ENCODE peak calls at places on chromosomes 6 and 20, in five cellular contexts. W is heart right ventricle, L is esophagus squamous epithelium, D is heart left ventricle, H is upper lobe of left lung. Z is an unnamed sample. For H3K27me3 and H3K9me3, the result is how much of the 10 kb centered on the place peaks cover.

GRCh38 chr6:82818727-82819126 is 246.9 kb downstream of the UBE3D start:
- DNase-seq in W (no peak), L (no peak), D (no peak), H (no peak), Z (no peak)

GRCh38 chr20:62485062-62485700 is 9.4 kb upstream of the GATA5 start:
- DNase-seq in W (peak), L (no peak), D (no peak), H (no peak), Z (no peak)

GRCh38 chr6:53770690-53771320 is 24.0 kb upstream of the LRRC1 start:
- DNase-seq in W (no peak), L (no peak), D (no peak), H (no peak), Z (no peak)

GRCh38 chr20:17595846-17596245 is 26.0 kb downstream of the DSTN start:
- DNase-seq in W (no peak), L (no peak), D (no peak), H (no peak), Z (no peak)

GRCh38 chr6:134198093-134198492 is 119.8 kb downstream of the SGK1 start:
- DNase-seq in W (no peak), L (no peak), D (no peak), H (no peak), Z (no peak)

GRCh38 chr6:118372413-118372812 is 175.7 kb upstream of the PLN start:
- DNase-seq in W (peak), L (no peak), D (peak), H (no peak), Z (no peak)

GRCh38 chr6:56101141-56101553 is 146.2 kb downstream of the COL21A1 start:
- DNase-seq in W (no peak), L (no peak), D (no peak), H (peak), Z (peak)

GRCh38 chr6:35474978-35475570 is 6.9 kb downstream of the RPL10A start:
- DNase-seq in W (no peak), L (no peak), D (no peak), H (no peak), Z (no peak)

GRCh38 chr20:45617591-45617990 is 11.9 kb upstream of the WFDC10A start:
- DNase-seq in W (no peak), L (no peak), D (no peak), H (no peak), Z (no peak)

GRCh38 chr6:15363523-15364400 is 117.9 kb downstream of the JARID2 start:
- DNase-seq in W (no peak), L (no peak), D (no peak), H (no peak), Z (no peak)

GRCh38 chr6:105346052-105346451 is 56.8 kb downstream of the PREP start:
- DNase-seq in W (no peak), L (no peak), D (no peak), H (no peak), Z (peak)

GRCh38 chr20:4046926-4047325 is 31.6 kb upstream of the RNF24 start:
- DNase-seq in W (no peak), L (no peak), D (no peak), H (no peak), Z (no peak)

GRCh38 chr6:89082439-89082838 is 1.9 kb downstream of the PNRC1 start:
- DNase-seq in W (no peak), L (no peak), D (no peak), H (no peak), Z (peak)

GRCh38 chr6:76984572-76984971 is 478.7 kb downstream of the HTR1B start:
- DNase-seq in W (no peak), L (no peak), D (no peak), H (no peak), Z (no peak)

GRCh38 chr6:144139817-144140216 is 10.5 kb upstream of the STX11 start:
- DNase-seq in W (no peak), L (no peak), D (no peak), H (no peak), Z (no peak)

GRCh38 chr6:5093231-5094015 is 8.3 kb downstream of the PPP1R3G start:
- DNase-seq in W (peak), L (no peak), D (peak), H (no peak), Z (no peak)

GRCh38 chr6:87730310-87730709 is 28.3 kb upstream of the AKIRIN2 start:
- DNase-seq in W (peak), L (no peak), D (peak), H (peak), Z (no peak)

GRCh38 chr6:150685860-150686259 is 86.2 kb downstream of the PLEKHG1 start:
- DNase-seq in W (no peak), L (no peak), D (no peak), H (peak), Z (no peak)

GRCh38 chr6:26088344-26088743 is 1.1 kb downstream of the HFE start:
- DNase-seq in W (no peak), L (no peak), D (no peak), H (no peak), Z (peak)

GRCh38 chr6:127090051-127090450 is 28.4 kb upstream of the RSPO3 start:
- DNase-seq in W (no peak), L (no peak), D (no peak), H (no peak), Z (no peak)

GRCh38 chr20:4366076-4366475 is 350.7 kb upstream of the RNF24 start:
- DNase-seq in W (no peak), L (no peak), D (no peak), H (no peak), Z (no peak)

GRCh38 chr6:98486052-98486451 is 348.3 kb upstream of the POU3F2 start:
- DNase-seq in W (no peak), L (no peak), D (no peak), H (no peak), Z (no peak)

GRCh38 chr6:16331328-16332174 is 93.2 kb downstream of the GMPR start:
- DNase-seq in W (peak), L (no peak), D (peak), H (peak), Z (peak)

GRCh38 chr20:25643735-25644134 is 19.9 kb upstream of the NANP start:
- DNase-seq in W (no peak), L (no peak), D (no peak), H (no peak), Z (no peak)

GRCh38 chr6:16637635-16638034 is 123.6 kb downstream of the ATXN1 start:
- DNase-seq in W (no peak), L (no peak), D (no peak), H (no peak), Z (no peak)

GRCh38 chr20:46118481-46119020 is 437 bp downstream of the CD40 start:
- DNase-seq in W (peak), L (no peak), D (peak), H (peak), Z (no peak)

GRCh38 chr6:101845172-101845571 is 451.7 kb downstream of the GRIK2 start:
- DNase-seq in W (no peak), L (no peak), D (no peak), H (no peak), Z (no peak)

GRCh38 chr6:35024601-35025054 is 116.5 kb downstream of the TCP11 start:
- DNase-seq in W (peak), L (no peak), D (peak), H (peak), Z (peak)

GRCh38 chr20:1415667-1416468 is 23.0 kb upstream of the FKBP1A start:
- DNase-seq in W (no peak), L (no peak), D (no peak), H (peak), Z (peak)

GRCh38 chr20:38432292-38432691 is 2.8 kb downstream of the SNHG17 start:
- DNase-seq in W (no peak), L (no peak), D (no peak), H (no peak), Z (no peak)

GRCh38 chr20:49415005-49415663 is 67.3 kb downstream of the KCNB1 start:
- DNase-seq in W (no peak), L (no peak), D (no peak), H (no peak), Z (no peak)
- H3K27me3 ChIP-seq in W (under half), L (under half), D (under half), H (under half), Z (under half)

GRCh38 chr6:32622545-32623401 is 14.4 kb upstream of the HLA-DQA1 start:
- DNase-seq in W (no peak), L (no peak), D (no peak), H (peak), Z (no peak)
- H3K27ac ChIP-seq in W (no peak), L (peak), D (no peak), H (peak), Z (no peak)

DNA sequence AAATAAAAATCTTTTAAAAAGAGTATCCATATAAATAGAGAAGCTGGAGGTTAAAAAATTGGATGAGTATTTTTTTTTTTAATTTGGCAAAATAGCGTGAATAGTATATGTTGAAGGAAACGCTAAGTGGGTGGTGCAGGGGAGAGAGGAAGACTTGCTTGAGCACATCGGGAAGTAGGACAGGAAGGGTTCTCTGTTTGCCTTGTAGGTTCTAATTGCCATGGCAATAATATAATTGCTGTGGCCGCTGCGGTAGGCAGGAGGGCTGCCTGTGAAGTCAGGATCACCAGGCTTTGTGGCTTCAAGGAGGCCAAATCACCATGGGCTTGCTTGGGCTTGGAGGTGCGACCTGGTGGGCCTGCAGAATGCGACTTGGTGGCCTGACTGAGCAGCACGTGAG is 35.1 kb downstream of the IGF2R start:
- DNase-seq in W (no peak), L (no peak), D (no peak), H (no peak), Z (no peak)
- H3K9me3 ChIP-seq in W (under half), L (under half), D (under half), H (under half), Z (under half)

GRCh38 chr20:57062241-57062640 is 204.2 kb downstream of the BMP7 start:
- DNase-seq in W (no peak), L (no peak), D (no peak), H (peak), Z (no peak)
- H3K27me3 ChIP-seq in W (under half), L (under half), D (under half), H (under half), Z (under half)

GRCh38 chr6:122651031-122651430 is 40.8 kb downstream of the PKIB start:
- DNase-seq in W (no peak), L (no peak), D (no peak), H (no peak), Z (no peak)

GRCh38 chr6:122651604-122652003 is 41.4 kb downstream of the PKIB start:
- DNase-seq in W (no peak), L (no peak), D (no peak), H (no peak), Z (no peak)

GRCh38 chr6:122653094-122653493 is 42.9 kb downstream of the PKIB start:
- DNase-seq in W (no peak), L (no peak), D (no peak), H (no peak), Z (no peak)

GRCh38 chr6:122652431-122652830 is 42.2 kb downstream of the PKIB start:
- DNase-seq in W (no peak), L (no peak), D (no peak), H (no peak), Z (no peak)

GRCh38 chr6:122654016-122654415 is 43.8 kb downstream of the PKIB start:
- DNase-seq in W (no peak), L (no peak), D (no peak), H (no peak), Z (no peak)
- H3K27ac ChIP-seq in W (no peak), L (no peak), D (no peak), H (no peak), Z (no peak)

GRCh38 chr20:43909211-43909610 is 5.4 kb upstream of the TOX2 start:
- DNase-seq in W (no peak), L (no peak), D (no peak), H (no peak), Z (no peak)

GRCh38 chr20:43911066-43911465 is 3.6 kb upstream of the TOX2 start:
- DNase-seq in W (no peak), L (no peak), D (no peak), H (no peak), Z (peak)

GRCh38 chr20:43906505-43907034 is 8.1 kb upstream of the TOX2 start:
- DNase-seq in W (no peak), L (no peak), D (no peak), H (no peak), Z (no peak)

GRCh38 chr20:43910564-43910963 is 4.1 kb upstream of the TOX2 start:
- DNase-seq in W (no peak), L (no peak), D (no peak), H (no peak), Z (no peak)

DNA sequence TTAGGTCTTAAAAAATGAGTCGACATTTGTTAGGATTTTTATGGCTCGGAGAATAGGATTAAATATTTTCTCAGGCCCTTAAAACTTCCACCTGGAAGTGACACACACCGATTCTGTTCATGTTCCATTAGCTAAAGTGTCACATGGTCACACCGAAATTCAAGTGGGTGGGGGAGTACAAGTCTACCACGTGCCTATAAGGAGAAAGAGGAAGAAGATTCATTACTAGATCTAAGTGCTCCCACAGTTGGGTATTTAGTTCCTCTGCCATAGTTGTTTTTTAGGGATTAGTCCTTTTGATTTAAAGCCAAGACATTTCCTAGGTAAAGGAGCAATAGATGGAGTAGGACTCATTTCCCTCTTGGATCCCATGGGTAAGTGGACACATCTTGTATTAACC is 4.9 kb upstream of the TOX2 start:
- DNase-seq in W (no peak), L (no peak), D (no peak), H (no peak), Z (no peak)
- H3K9me3 ChIP-seq in W (under half), L (under half), D (under half), H (under half), Z (under half)

GRCh38 chr20:36299459-36299858 is 6.7 kb upstream of the DLGAP4 start:
- DNase-seq in W (no peak), L (no peak), D (no peak), H (no peak), Z (no peak)

GRCh38 chr20:36298795-36299339 is 7.3 kb upstream of the DLGAP4 start:
- DNase-seq in W (no peak), L (no peak), D (no peak), H (no peak), Z (no peak)

GRCh38 chr20:36301359-36302119 is 4.6 kb upstream of the DLGAP4 start:
- DNase-seq in W (no peak), L (no peak), D (no peak), H (no peak), Z (peak)

GRCh38 chr20:36298061-36298460 is 8.1 kb upstream of the DLGAP4 start:
- DNase-seq in W (no peak), L (no peak), D (no peak), H (no peak), Z (peak)

DNA sequence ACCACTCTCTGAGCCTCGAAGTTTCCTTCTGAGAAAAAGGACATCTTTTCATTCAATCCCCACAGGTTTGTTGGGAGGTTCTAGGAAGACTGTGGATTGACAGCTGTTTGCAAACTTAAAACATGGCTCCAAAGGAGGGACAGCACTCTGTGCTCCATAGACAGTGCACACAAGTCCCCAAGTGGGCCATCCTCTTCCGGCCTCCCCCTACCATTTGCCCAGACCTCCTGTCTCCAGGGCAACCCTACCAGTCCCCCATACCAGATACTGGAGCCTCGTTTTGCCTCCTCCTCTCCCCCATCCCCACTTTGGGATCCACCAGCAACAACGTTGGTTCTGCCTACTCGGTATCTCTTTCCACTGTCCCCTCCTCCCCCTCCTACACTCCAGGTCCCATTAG is 8.5 kb upstream of the DLGAP4 start:
- DNase-seq in W (no peak), L (no peak), D (no peak), H (no peak), Z (peak)
- H3K27me3 ChIP-seq in W (half or more), L (under half), D (half or more), H (under half), Z (half or more)

DNA sequence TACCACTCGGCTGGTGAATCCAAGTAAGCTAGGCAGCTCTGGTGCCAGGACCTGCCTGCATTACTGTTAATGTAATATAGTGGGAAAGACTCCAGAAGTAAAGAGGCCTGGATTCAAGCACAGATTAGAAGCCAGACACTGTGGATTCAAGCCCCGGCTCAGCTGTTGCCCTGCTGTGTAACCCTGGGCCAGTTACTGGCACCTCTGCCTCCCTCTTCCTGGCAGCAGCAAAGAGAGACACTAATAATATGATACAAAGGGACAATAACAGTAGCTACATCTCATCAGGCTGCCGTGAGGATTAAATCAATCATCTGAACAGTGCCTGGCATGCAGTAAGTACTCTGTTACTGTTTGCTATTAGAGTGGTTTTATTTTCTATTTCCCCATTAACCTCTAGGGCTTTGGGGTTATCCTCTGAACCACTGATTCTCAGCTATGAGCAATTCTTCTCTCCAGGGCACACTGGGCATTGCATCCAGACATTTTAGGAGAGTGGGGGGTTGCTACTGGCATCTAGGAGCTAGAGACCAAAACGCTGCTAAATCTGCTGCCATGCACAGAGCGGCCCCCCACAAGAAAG is 92.9 kb downstream of the ZMYND8 start:
- DNase-seq in W (no peak), L (no peak), D (no peak), H (no peak), Z (no peak)
- H3K27ac ChIP-seq in W (peak), L (peak), D (peak), H (no peak), Z (no peak)

GRCh38 chr6:110542311-110543024 is 66.1 kb upstream of the SLC22A16 start:
- DNase-seq in W (peak), L (no peak), D (peak), H (no peak), Z (no peak)

GRCh38 chr6:110541701-110542309 is 65.4 kb upstream of the SLC22A16 start:
- DNase-seq in W (no peak), L (no peak), D (no peak), H (no peak), Z (no peak)

GRCh38 chr6:110534731-110535164 is 58.3 kb upstream of the SLC22A16 start:
- DNase-seq in W (no peak), L (no peak), D (no peak), H (no peak), Z (peak)

GRCh38 chr6:110537208-110538123 is 61.1 kb upstream of the SLC22A16 start:
- DNase-seq in W (no peak), L (no peak), D (no peak), H (no peak), Z (no peak)

GRCh38 chr6:110538416-110539060 is 62.1 kb upstream of the SLC22A16 start:
- DNase-seq in W (no peak), L (no peak), D (no peak), H (no peak), Z (no peak)
- H3K9me3 ChIP-seq in W (under half), L (under half), D (under half), H (under half), Z (under half)